ENCODE peak calls at places on chromosomes 11 and 22, in eight cellular contexts. S, Q, C, L, U, N, V and D are unnamed samples.

GRCh38 chr11:17479284-17480214 is 2.9 kb upstream of the ABCC8 start:
- DNase-seq in U (peak), S (peak), V (peak), L (peak), N (no peak), C (peak), Q (no peak), D (no peak)

GRCh38 chr11:1767399-1768140 is 3.8 kb upstream of the CTSD start:
- DNase-seq in S (no peak), U (no peak), Q (no peak), V (no peak), C (no peak), N (no peak), L (no peak), D (no peak)

GRCh38 chr11:64086263-64086938 is 50.7 kb downstream of the FLRT1 start:
- DNase-seq in V (no peak), N (no peak), C (peak), Q (no peak), U (peak), S (no peak), L (no peak), D (no peak)

GRCh38 chr22:29030016-29030617 is 31.5 kb downstream of the C22orf31 start:
- DNase-seq in C (no peak), S (no peak), U (peak), V (peak), Q (no peak), N (no peak), L (no peak), D (no peak)

GRCh38 chr11:45180888-45181594 is 34.6 kb downstream of the PRDM11 start:
- DNase-seq in S (peak), Q (peak), C (no peak), U (peak), V (peak), N (peak), L (no peak), D (peak)

GRCh38 chr11:36354221-36355003 is 58.3 kb downstream of the PRR5L start:
- DNase-seq in V (peak), S (no peak), L (no peak), C (no peak), N (no peak), U (peak), Q (no peak), D (no peak)

GRCh38 chr22:39474351-39474991 is 17.7 kb downstream of the MGAT3 start:
- DNase-seq in S (no peak), V (no peak), N (no peak), U (no peak), C (no peak), Q (no peak), L (no peak), D (no peak)

GRCh38 chr11:17073370-17074027 is 4.0 kb downstream of the RPS13 start:
- DNase-seq in C (no peak), L (no peak), S (no peak), V (no peak), U (no peak), Q (no peak), N (no peak), D (no peak)

GRCh38 chr11:77173494-77173893 is 45.4 kb downstream of the MYO7A start:
- DNase-seq in U (no peak), L (no peak), N (no peak), C (no peak), V (no peak), S (no peak), Q (no peak), D (no peak)

GRCh38 chr22:24305260-24305692 is 34.6 kb downstream of the SPECC1L start:
- DNase-seq in U (peak), C (no peak), L (no peak), V (peak), S (no peak), Q (no peak), N (no peak), D (no peak)

GRCh38 chr11:74592441-74593362 is at the start of gene POLD3:
- DNase-seq in Q (peak), S (peak), V (peak), U (peak), N (peak), C (peak), L (peak), D (peak)

GRCh38 chr22:24696551-24697001 is 77.9 kb downstream of the PIWIL3 start:
- DNase-seq in V (no peak), Q (no peak), C (no peak), N (no peak), L (no peak), U (no peak), S (no peak), D (no peak)

GRCh38 chr22:38271927-38272372 is 860 bp downstream of the TMEM184B start:
- DNase-seq in Q (no peak), L (no peak), N (no peak), C (peak), U (no peak), V (no peak), S (no peak), D (no peak)

GRCh38 chr11:130455493-130456127 is 7.2 kb downstream of the ADAMTS15 start:
- DNase-seq in S (no peak), V (no peak), C (no peak), U (no peak), N (no peak), L (no peak), Q (no peak), D (no peak)

GRCh38 chr22:17303840-17304779 is 65.2 kb upstream of the CECR2 start:
- DNase-seq in L (no peak), Q (peak), V (peak), C (no peak), U (no peak), N (no peak), S (peak), D (peak)

GRCh38 chr11:6402061-6402470 is 11.8 kb downstream of the SMPD1 start:
- DNase-seq in U (no peak), Q (peak), S (no peak), V (no peak), N (no peak), L (no peak), C (no peak), D (no peak)

GRCh38 chr22:41361716-41362310 is 19.9 kb upstream of the TEF start:
- DNase-seq in N (no peak), Q (no peak), U (peak), L (no peak), C (no peak), S (peak), V (peak), D (no peak)

GRCh38 chr11:47941907-47942558 is 38.3 kb upstream of the PTPRJ start:
- DNase-seq in L (no peak), V (peak), C (no peak), N (no peak), S (no peak), U (no peak), Q (no peak), D (no peak)

GRCh38 chr11:11608783-11609232 is 13.0 kb downstream of the GALNT18 start:
- DNase-seq in U (peak), L (no peak), N (no peak), Q (no peak), V (peak), C (no peak), S (peak), D (no peak)

GRCh38 chr11:120514541-120515121 is 3.1 kb downstream of the GRIK4 start:
- DNase-seq in S (no peak), V (no peak), Q (no peak), L (no peak), U (no peak), C (no peak), N (no peak), D (no peak)

GRCh38 chr11:46348566-46348981 is 1.3 kb downstream of the DGKZ start:
- DNase-seq in U (no peak), C (no peak), V (no peak), N (no peak), S (no peak), Q (no peak), L (no peak), D (no peak)

GRCh38 chr22:17106785-17107546 is 14.2 kb downstream of the TMEM121B start:
- DNase-seq in V (no peak), U (no peak), C (no peak), L (no peak), S (no peak), Q (no peak), N (no peak), D (no peak)

GRCh38 chr11:68045900-68046299 is 7.1 kb downstream of the TCIRG1 start:
- DNase-seq in V (no peak), S (no peak), L (no peak), C (no peak), U (no peak), N (no peak), Q (no peak), D (no peak)

GRCh38 chr22:19179472-19180048 is 1.0 kb upstream of the SLC25A1 start:
- DNase-seq in S (peak), V (peak), N (peak), U (peak), L (peak), C (peak), Q (peak), D (peak)

GRCh38 chr11:45994421-45995341 is 72.2 kb downstream of the LARGE2 start:
- DNase-seq in U (peak), Q (no peak), C (no peak), S (no peak), N (no peak), L (no peak), V (no peak), D (no peak)

GRCh38 chr22:45784357-45785277 is 113.0 kb downstream of the ATXN10 start:
- DNase-seq in Q (no peak), C (no peak), U (no peak), S (no peak), L (no peak), N (no peak), V (peak), D (no peak)

GRCh38 chr11:119099707-119100106 is 1.9 kb downstream of the DPAGT1 start:
- DNase-seq in S (no peak), U (no peak), V (no peak), N (no peak), C (no peak), L (no peak), Q (no peak), D (no peak)